ENCODE peak calls at places on chromosomes 7 and 10, in eight cellular contexts. D is lower leg skin, J is thoracic aorta, G is Panc1, Z is tibial artery, K is adrenal gland, W is fibroblast of mammary gland, T is WERI-Rb-1. V is an unnamed sample.

GRCh38 chr10:114479307-114479706 is 75.0 kb upstream of the AFAP1L2 start:
- DNase-seq in D (peak), J (no peak), G (no peak), Z (peak), K (peak), W (no peak), T (no peak), V (no peak)

GRCh38 chr7:47211467-47212121 is 370.3 kb downstream of the TNS3 start:
- DNase-seq in D (no peak), J (no peak), G (no peak), Z (no peak), K (no peak), W (no peak), T (no peak), V (no peak)

GRCh38 chr7:2803755-2804154 is 40.4 kb downstream of the GNA12 start:
- DNase-seq in D (no peak), J (no peak), G (no peak), Z (no peak), K (no peak), W (no peak), T (no peak), V (no peak)

GRCh38 chr10:32142646-32143045 is 86.4 kb upstream of the KIF5B start:
- DNase-seq in D (no peak), J (no peak), G (no peak), Z (no peak), K (peak), W (peak), T (no peak), V (no peak)

GRCh38 chr7:51351661-51352060 is 35.1 kb upstream of the COBL start:
- DNase-seq in D (no peak), J (no peak), G (no peak), Z (no peak), K (no peak), W (peak), T (no peak), V (no peak)

GRCh38 chr7:97107192-97107800 is 10.2 kb upstream of the SDHAF3 start:
- DNase-seq in D (no peak), J (no peak), G (no peak), Z (no peak), K (no peak), W (peak), T (no peak), V (no peak)

GRCh38 chr7:118517275-118517674 is 292.8 kb downstream of the ANKRD7 start:
- DNase-seq in D (no peak), J (no peak), G (no peak), Z (no peak), K (no peak), W (no peak), T (no peak), V (no peak)

GRCh38 chr10:124732931-124733536 is 11.1 kb downstream of the FAM53B start:
- DNase-seq in D (no peak), J (peak), G (no peak), Z (peak), K (peak), W (peak), T (no peak), V (peak)

GRCh38 chr10:49068672-49069217 is 46.6 kb downstream of the VSTM4 start:
- DNase-seq in D (no peak), J (no peak), G (no peak), Z (no peak), K (no peak), W (no peak), T (no peak), V (no peak)

GRCh38 chr10:30902621-30903396 is 128.9 kb downstream of the ZNF438 start:
- DNase-seq in D (no peak), J (no peak), G (no peak), Z (no peak), K (no peak), W (no peak), T (no peak), V (no peak)

GRCh38 chr10:95289003-95289920 is 1.5 kb downstream of the PDLIM1 start:
- DNase-seq in D (no peak), J (no peak), G (no peak), Z (no peak), K (no peak), W (no peak), T (peak), V (no peak)

GRCh38 chr7:44143606-44144250 is 2.6 kb upstream of the MYL7 start:
- DNase-seq in D (no peak), J (no peak), G (no peak), Z (peak), K (no peak), W (no peak), T (peak), V (no peak)

GRCh38 chr7:32142649-32143048 is 72.4 kb upstream of the PDE1C start:
- DNase-seq in D (no peak), J (no peak), G (no peak), Z (no peak), K (no peak), W (peak), T (no peak), V (no peak)

GRCh38 chr7:151895695-151896485 is 19.0 kb upstream of the PRKAG2 start:
- DNase-seq in D (no peak), J (no peak), G (no peak), Z (no peak), K (peak), W (no peak), T (peak), V (no peak)

GRCh38 chr7:105665684-105666083 is 84.4 kb upstream of the EFCAB10 start:
- DNase-seq in D (no peak), J (no peak), G (no peak), Z (no peak), K (no peak), W (no peak), T (no peak), V (no peak)

GRCh38 chr10:28127881-28128280 is 129.0 kb upstream of the ODAD2 start:
- DNase-seq in D (no peak), J (no peak), G (no peak), Z (no peak), K (no peak), W (peak), T (peak), V (no peak)

GRCh38 chr7:135254-135653 is 57.1 kb upstream of the FAM20C start:
- DNase-seq in D (no peak), J (no peak), G (no peak), Z (no peak), K (no peak), W (no peak), T (no peak), V (no peak)

GRCh38 chr7:92830532-92831110 is 5.8 kb downstream of the CDK6 start:
- DNase-seq in D (no peak), J (no peak), G (no peak), Z (no peak), K (no peak), W (no peak), T (no peak), V (no peak)

GRCh38 chr7:12315049-12315448 is 88.6 kb downstream of the VWDE start:
- DNase-seq in D (no peak), J (no peak), G (no peak), Z (no peak), K (no peak), W (no peak), T (no peak), V (no peak)

GRCh38 chr10:69318997-69319727 is 40.9 kb downstream of the HK1 start:
- DNase-seq in D (peak), J (peak), G (no peak), Z (peak), K (peak), W (peak), T (peak), V (no peak)

GRCh38 chr10:28291881-28292297 is 11.0 kb downstream of the MPP7 start:
- DNase-seq in D (no peak), J (peak), G (no peak), Z (no peak), K (peak), W (peak), T (no peak), V (no peak)

GRCh38 chr10:30630571-30630970 is 1.0 kb upstream of the LYZL2 start:
- DNase-seq in D (no peak), J (no peak), G (no peak), Z (no peak), K (no peak), W (peak), T (no peak), V (no peak)

GRCh38 chr10:30176182-30176581 is 116.8 kb upstream of the JCAD start:
- DNase-seq in D (no peak), J (no peak), G (no peak), Z (no peak), K (no peak), W (peak), T (no peak), V (no peak)

GRCh38 chr10:132036153-132036886 is 29.4 kb upstream of the JAKMIP3 start:
- DNase-seq in D (no peak), J (no peak), G (no peak), Z (no peak), K (no peak), W (peak), T (peak), V (no peak)

GRCh38 chr10:112904000-112904399 is 46.0 kb upstream of the TCF7L2 start:
- DNase-seq in D (no peak), J (no peak), G (no peak), Z (no peak), K (no peak), W (peak), T (no peak), V (no peak)

GRCh38 chr10:129694184-129694583 is 227.1 kb downstream of the MGMT start:
- DNase-seq in D (no peak), J (no peak), G (no peak), Z (no peak), K (no peak), W (no peak), T (no peak), V (no peak)

GRCh38 chr7:24868724-24869123 is 111.3 kb downstream of the OSBPL3 start:
- DNase-seq in D (no peak), J (no peak), G (no peak), Z (no peak), K (no peak), W (no peak), T (no peak), V (no peak)

GRCh38 chr7:78970440-78970916 is 483.0 kb downstream of the MAGI2 start:
- DNase-seq in D (no peak), J (no peak), G (peak), Z (no peak), K (no peak), W (no peak), T (no peak), V (no peak)

GRCh38 chr10:50603151-50603850 is 20.5 kb downstream of the SGMS1 start:
- DNase-seq in D (no peak), J (no peak), G (no peak), Z (no peak), K (no peak), W (no peak), T (no peak), V (no peak)
- H3K4me3 ChIP-seq in D (no peak), J (no peak), G (no peak), Z (no peak), K (no peak), W (no peak), T (no peak), V (no peak)

DNA sequence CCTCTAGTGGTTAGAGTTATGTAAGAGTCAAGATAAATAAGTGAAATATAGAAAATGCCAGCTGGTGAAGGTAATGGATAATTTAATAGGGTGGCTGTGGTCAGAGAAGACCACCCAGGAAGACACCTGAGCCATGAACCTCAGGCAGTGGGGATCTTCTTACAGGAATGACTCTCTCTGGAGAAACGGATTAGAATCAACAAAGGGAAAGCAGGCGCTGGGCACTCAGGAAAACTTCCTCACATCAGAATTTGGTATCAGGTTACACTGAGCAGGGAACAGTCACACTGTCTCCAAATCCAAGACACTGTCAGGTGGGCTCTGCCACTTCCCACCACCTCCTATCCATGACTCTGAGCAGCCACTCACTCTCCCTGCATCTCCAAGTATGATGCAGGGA is 132.6 kb downstream of the DYNC2I1 start:
- DNase-seq in D (no peak), J (no peak), G (no peak), Z (no peak), K (no peak), W (no peak), T (no peak), V (no peak)
- TF ChIP-seq CTCF in D (no peak), J (no peak), G (no peak), Z (no peak), K (no peak), W (no peak), T (no peak), V (no peak)

DNA sequence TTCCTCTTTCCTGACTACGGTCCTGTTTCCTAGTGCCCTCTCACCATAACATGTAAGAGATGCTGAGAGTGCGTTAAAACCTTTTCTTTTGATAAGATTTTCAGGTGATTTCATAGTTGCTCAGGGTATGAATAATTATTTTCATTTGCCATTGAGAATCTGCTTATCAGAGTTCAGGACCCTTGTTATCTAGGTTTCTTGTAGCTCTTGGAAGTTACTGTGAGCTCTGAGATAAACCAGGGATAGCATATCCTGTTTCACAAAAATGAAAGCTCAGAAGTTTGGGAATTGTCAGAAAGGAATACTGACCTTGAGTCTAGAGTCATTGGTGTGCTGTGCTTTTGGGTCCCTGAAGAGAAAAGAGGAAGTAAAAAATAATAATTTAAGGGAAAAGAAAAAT is 76.8 kb upstream of the PRKG1 start:
- DNase-seq in D (no peak), J (no peak), G (no peak), Z (no peak), K (no peak), W (no peak), T (no peak), V (no peak)
- H3K4me3 ChIP-seq in D (no peak), J (peak), G (no peak), Z (peak), K (no peak), W (no peak), T (no peak), V (no peak)

GRCh38 chr7:50304911-50305621 is 550 bp downstream of the IKZF1 start:
- DNase-seq in D (no peak), J (no peak), G (no peak), Z (no peak), K (no peak), W (no peak), T (no peak), V (peak)
- TF ChIP-seq CTCF in D (no peak), J (no peak), G (no peak), Z (no peak), K (no peak), W (no peak), T (no peak), V (no peak)

GRCh38 chr7:139321071-139321745 is 19.9 kb upstream of the FMC1 start:
- DNase-seq in D (no peak), J (no peak), G (no peak), Z (no peak), K (no peak), W (peak), T (no peak), V (no peak)
- H3K4me3 ChIP-seq in D (no peak), J (no peak), G (no peak), Z (no peak), K (no peak), W (no peak), T (no peak), V (no peak)

DNA sequence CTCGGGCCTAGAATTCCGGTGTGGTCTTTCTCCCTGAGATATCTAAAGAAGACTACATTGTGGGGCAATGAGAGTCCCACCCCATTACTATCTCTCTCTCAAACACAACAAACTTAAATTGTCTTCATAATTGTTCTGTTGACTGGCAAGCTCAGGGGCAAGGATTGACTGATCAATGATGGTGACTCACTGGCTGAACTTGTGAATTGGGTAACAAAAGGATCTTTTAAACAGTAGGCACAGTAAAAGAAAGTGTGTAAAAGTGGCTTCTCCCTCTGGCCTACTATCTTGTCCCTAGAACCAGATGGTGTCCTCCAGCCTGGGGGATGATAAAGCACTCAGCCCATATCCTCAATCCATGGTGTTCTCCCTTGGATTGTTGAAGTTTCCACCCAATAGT is 63.1 kb upstream of the RAPGEF5 start:
- DNase-seq in D (no peak), J (no peak), G (no peak), Z (no peak), K (no peak), W (no peak), T (no peak), V (no peak)
- TF ChIP-seq CTCF in D (no peak), J (no peak), G (no peak), Z (no peak), K (no peak), W (no peak), T (no peak), V (no peak)

GRCh38 chr7:129781128-129781855 is 169.8 kb downstream of the NRF1 start:
- DNase-seq in D (no peak), J (no peak), G (no peak), Z (no peak), K (peak), W (no peak), T (peak), V (no peak)
- H3K4me3 ChIP-seq in D (peak), J (peak), G (peak), Z (peak), K (no peak), W (no peak), T (peak), V (peak)

GRCh38 chr10:34049469-34049868 is 715.0 kb upstream of the NRP1 start:
- DNase-seq in D (no peak), J (no peak), G (no peak), Z (no peak), K (no peak), W (peak), T (no peak), V (no peak)
- TF ChIP-seq CTCF in D (no peak), J (no peak), G (no peak), Z (no peak), K (no peak), W (no peak), T (no peak), V (no peak)